ENCODE peak calls at places on chromosome 1, in five cellular contexts. K, M, O, I and X are unnamed samples.

GRCh38 chr1:203037509-203038190 is 11.4 kb downstream of the PPFIA4 start:
- DNase-seq in I (no peak), M (no peak), O (no peak), K (no peak), X (no peak)

GRCh38 chr1:228849011-228849541 is 113.8 kb downstream of the RHOU start:
- DNase-seq in I (no peak), M (no peak), O (no peak), K (peak; percentile 20), X (no peak)

GRCh38 chr1:46134660-46135331 is 2.4 kb upstream of the PIK3R3 start:
- DNase-seq in M (no peak), O (no peak), I (no peak), K (no peak), X (no peak)

GRCh38 chr1:235867903-235868469 is 1.3 kb upstream of the LYST start:
- DNase-seq in K (no peak), M (no peak), I (no peak), O (no peak), X (no peak)

GRCh38 chr1:154956557-154956956 is 658 bp upstream of the PBXIP1 start:
- DNase-seq in M (no peak), K (peak; percentile 82), O (peak; percentile 30), I (no peak), X (peak; percentile 62)

GRCh38 chr1:27979151-27979858 is 19.5 kb downstream of the XKR8 start:
- DNase-seq in O (peak; percentile 27), K (no peak), M (no peak), I (no peak), X (no peak)

GRCh38 chr1:155454096-155454495 is 108.5 kb downstream of the ASH1L start:
- DNase-seq in M (no peak), O (no peak), I (no peak), K (no peak), X (no peak)

GRCh38 chr1:61910035-61910434 is 167.8 kb downstream of the PATJ start:
- DNase-seq in I (no peak), M (no peak), O (no peak), K (no peak), X (no peak)

GRCh38 chr1:151346082-151346768 is 827 bp downstream of the RFX5 start:
- DNase-seq in K (no peak), O (no peak), M (no peak), I (no peak), X (no peak)

GRCh38 chr1:152413909-152414308 is at the start of gene CRNN:
- DNase-seq in K (no peak), O (no peak), M (no peak), I (no peak), X (no peak)

GRCh38 chr1:44537961-44538360 is 132.9 kb downstream of the RNF220 start:
- DNase-seq in M (no peak), O (no peak), K (no peak), I (no peak), X (no peak)
- H3K36me3 ChIP-seq in M (no peaks in the 10 kb centered on the region), O (no peaks in the 10 kb centered on the region), K (no peaks in the 10 kb centered on the region), I (no peaks in the 10 kb centered on the region), X (no peaks in the 10 kb centered on the region)

GRCh38 chr1:1206376-1207253 is at the start of gene TNFRSF18:
- DNase-seq in O (no peak), K (no peak), I (peak; percentile 73), M (peak; percentile 64), X (no peak)
- H3K4me3 ChIP-seq in O (peak within 1 kb of the TSS; percentile 34), K (peak within 1 kb of the TSS; percentile 27), I (peak within 1 kb of the TSS; percentile 44), M (peak within 1 kb of the TSS; percentile 48), X (no peak within 1 kb of the TSS)

DNA sequence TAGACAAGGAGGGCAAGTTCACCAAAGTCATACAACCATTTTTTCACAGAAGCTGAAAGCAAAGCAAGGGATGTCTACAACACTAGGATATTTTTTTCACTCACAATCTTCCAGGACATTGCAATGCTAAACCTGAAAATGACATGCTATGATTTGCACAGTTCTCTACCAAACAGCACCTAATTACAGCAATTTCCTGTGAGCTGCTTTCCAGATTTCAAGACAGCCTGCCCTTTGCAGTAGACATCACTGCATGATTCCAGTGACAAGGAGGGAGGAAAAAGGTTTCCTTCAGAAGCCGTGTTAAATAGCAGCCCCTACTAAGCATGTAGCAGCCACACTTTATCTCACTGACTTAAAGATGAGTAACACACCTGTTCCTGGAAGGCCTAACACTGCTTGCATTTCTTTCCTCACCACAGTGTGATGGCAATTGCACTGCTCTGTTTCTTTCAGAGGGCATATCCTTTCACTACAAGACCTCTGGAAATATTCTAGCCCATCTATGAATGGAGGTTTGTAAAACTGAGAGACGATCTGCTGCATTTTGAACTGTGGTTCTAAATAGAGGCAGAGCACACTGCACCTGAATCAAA is 97.1 kb downstream of the DUSP10 start:
- DNase-seq in M (no peak), K (no peak), I (no peak), O (no peak), X (no peak)
- TF ChIP-seq EP300 in M (no peak), K (no peak), I (no peak), O (no peak), X (no peak)

GRCh38 chr1:39478536-39478935 is 12.9 kb upstream of the BMP8A start:
- DNase-seq in I (no peak), O (no peak), K (no peak), M (no peak), X (no peak)
- H3K36me3 ChIP-seq in I (peaks cover 80% of the 10 kb centered on the region), O (peaks cover 5% of the 10 kb centered on the region), K (peaks cover 40% of the 10 kb centered on the region), M (peaks cover 41% of the 10 kb centered on the region), X (no peaks in the 10 kb centered on the region)